ENCODE peak calls at places on chromosome 13, in nine cellular contexts. T, S, V, E, R, U, N, L and Y are unnamed samples.

GRCh38 chr13:25375727-25376358 is 4.1 kb downstream of the ATP8A2 start:
- ATAC-seq in S (peak), E (no peak), T (no peak), V (no peak), U (peak), R (peak), L (no peak), N (peak), Y (no peak)

GRCh38 chr13:43484432-43485225 is 302.1 kb downstream of the ENOX1 start:
- ATAC-seq in L (peak), U (no peak), E (peak), V (no peak), S (peak), T (no peak), R (no peak), N (no peak), Y (no peak)

GRCh38 chr13:98311200-98311548 is 134.1 kb upstream of the RNF113B start:
- ATAC-seq in V (no peak), T (no peak), U (no peak), L (no peak), S (no peak), R (no peak), E (no peak), N (peak), Y (no peak)

GRCh38 chr13:41655997-41656396 is 198.6 kb downstream of the RGCC start:
- ATAC-seq in E (no peak), V (no peak), N (no peak), L (no peak), T (no peak), S (no peak), U (no peak), R (no peak), Y (no peak)

GRCh38 chr13:104869501-104869900 is 1666.0 kb downstream of the EFNB2 start:
- ATAC-seq in T (no peak), S (no peak), E (no peak), N (no peak), V (no peak), L (no peak), R (no peak), U (no peak), Y (no peak)

GRCh38 chr13:113802761-113803160 is 43.7 kb downstream of the TMEM255B start:
- ATAC-seq in S (no peak), L (no peak), E (no peak), N (no peak), T (no peak), U (no peak), R (no peak), V (peak), Y (no peak)

GRCh38 chr13:41244555-41244954 is 18.8 kb downstream of the MTRF1 start:
- ATAC-seq in S (no peak), R (no peak), V (no peak), E (peak), L (no peak), N (no peak), U (peak), T (no peak), Y (no peak)

GRCh38 chr13:46544208-46544607 is 8.8 kb upstream of the LRCH1 start:
- ATAC-seq in L (no peak), U (no peak), T (no peak), R (no peak), E (no peak), N (no peak), V (no peak), S (no peak), Y (no peak)

GRCh38 chr13:21676611-21677021 is 5.7 kb downstream of the FGF9 start:
- ATAC-seq in E (no peak), V (no peak), U (no peak), R (no peak), S (no peak), T (no peak), N (peak), L (peak), Y (no peak)

GRCh38 chr13:106540613-106541012 is 5.2 kb upstream of the EFNB2 start:
- ATAC-seq in L (no peak), R (no peak), N (no peak), V (no peak), E (no peak), T (no peak), U (no peak), S (no peak), Y (no peak)

GRCh38 chr13:39394811-39395685 is 207.9 kb downstream of the LHFPL6 start:
- ATAC-seq in T (no peak), E (no peak), U (peak), L (peak), N (no peak), R (no peak), S (peak), V (no peak), Y (peak)

DNA sequence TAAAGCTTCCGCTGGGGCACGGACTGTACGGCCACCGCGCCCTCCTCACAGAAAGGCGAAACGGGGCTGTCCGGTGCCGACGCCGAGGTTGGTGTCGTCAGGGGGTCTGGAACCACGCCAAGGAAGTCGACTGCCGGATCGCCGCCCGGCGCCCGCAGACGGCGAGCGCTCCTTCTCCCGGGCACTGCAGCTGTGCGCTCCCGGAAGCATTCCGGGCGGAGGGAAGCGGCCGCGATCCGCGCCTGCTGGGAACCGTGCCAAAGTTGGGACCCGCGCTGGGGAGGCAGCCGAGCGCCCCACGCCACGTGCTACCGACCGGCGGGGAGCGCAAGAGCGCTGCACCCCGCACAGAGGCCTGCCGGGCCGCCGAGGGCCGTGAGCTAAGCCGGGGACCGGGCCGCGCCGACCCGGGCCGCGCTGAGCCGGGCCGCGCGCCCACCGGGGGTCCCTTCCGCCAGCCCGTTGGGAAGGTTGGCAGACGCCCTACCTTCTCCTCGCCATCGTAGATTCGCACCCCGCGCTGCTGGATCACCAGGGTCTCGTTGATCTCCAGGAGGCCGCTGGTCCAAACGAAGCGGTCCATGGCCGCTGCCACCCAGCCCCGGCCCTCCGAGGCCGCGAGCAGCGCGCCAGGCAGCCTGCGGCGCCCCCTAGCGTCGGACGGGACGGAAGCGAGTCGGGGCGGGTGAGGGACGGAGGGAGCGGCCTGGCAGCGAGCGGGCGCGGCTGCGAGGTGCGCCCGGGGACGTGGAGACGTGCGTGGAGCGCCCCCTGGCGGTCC is at the start of gene VPS36:
- ATAC-seq in S (peak), L (peak), E (peak), U (peak), V (peak), R (peak), N (peak), T (peak), Y (peak)
- TF ChIP-seq POLR2A in S (peak), L (peak), E (peak), U (peak), V (peak), R (no peak), N (no peak), T (peak), Y (peak)

DNA sequence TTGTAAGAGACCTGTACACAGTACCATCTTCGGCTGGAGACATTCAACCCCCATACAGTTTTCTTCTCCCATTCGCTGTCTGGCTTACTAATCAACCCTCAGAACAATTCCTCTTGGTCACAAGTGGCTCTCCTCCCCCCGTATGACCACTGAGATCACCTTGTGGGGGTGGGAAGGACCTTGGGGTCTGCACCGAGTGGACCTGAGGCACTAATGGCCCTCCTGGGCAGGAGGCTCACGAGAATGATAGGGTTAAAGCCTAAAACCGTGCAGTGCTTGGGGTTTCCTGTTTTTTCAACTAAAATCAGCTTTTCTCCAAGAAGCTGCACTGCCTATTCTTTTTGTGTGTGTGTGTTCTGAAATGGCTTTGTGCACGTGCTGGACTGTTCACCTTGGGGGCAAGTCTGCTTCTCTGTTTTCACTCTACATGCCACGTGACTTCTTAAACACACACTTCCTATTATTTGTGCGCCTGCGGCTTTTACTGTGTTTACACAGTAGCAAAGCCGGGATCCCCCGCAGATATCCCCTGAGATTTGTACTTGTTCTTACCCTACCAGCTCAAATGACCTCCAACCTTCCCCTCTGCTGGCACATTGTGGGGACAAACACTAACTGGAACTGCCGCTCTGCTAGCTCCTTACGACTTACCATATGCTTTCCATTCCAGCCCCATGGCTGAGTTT is 12.3 kb downstream of the RBM26 start:
- ATAC-seq in N (peak), T (no peak), R (no peak), L (peak), S (peak), V (peak), U (no peak), E (no peak), Y (no peak)
- TF ChIP-seq POLR2A in N (no peak), T (no peak), R (no peak), L (no peak), S (no peak), V (no peak), U (no peak), E (no peak), Y (no peak)

GRCh38 chr13:19633340-19634128 is at the start of gene MPHOSPH8:
- ATAC-seq in L (peak), N (peak), T (peak), S (peak), R (peak), E (peak), U (peak), V (peak), Y (peak)
- TF ChIP-seq POLR2A in L (peak), N (peak), T (peak), S (peak), R (no peak), E (peak), U (no peak), V (peak), Y (peak)

GRCh38 chr13:96052655-96053002 is 572 bp downstream of the UGGT2 start:
- ATAC-seq in R (peak), S (peak), N (peak), T (peak), U (peak), V (peak), E (peak), L (peak), Y (peak)

DNA sequence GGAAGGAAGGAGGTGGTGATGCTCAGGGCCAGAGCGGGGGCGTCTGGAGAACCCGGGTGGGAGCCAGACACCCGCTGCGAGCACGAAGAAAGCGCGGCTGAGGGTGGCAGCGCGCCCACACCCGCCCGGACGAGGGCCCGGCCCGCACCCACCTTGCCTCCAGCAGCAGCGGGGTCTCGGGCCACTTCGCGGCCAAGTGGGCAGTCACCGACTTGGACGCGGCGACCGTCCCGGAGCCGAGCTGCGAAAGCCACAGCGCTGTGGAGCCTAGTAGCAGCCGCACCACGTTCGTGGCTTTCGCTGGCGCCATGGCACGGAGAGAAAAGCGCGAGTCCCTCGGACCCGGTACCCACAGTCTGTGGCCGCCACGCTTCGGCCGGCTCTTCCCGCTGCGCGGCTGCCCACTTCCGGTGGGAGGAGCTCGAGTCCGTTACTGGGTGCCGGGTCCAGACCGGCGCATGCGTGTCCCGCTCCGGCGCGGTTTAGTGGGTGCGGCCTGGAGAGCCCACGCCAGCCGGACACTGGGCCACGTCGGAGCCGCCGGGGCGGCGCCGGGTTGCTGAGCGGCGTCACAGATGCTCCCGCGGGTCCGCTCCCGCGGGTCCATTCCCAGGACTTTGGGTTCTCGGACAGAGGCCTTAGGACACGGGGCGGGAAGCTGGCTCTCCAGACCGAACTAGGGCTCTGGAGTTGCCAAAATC is at the start of gene UGGT2:
- ATAC-seq in V (peak), L (peak), U (peak), N (peak), T (peak), E (peak), S (peak), R (peak), Y (peak)
- TF ChIP-seq POLR2A in V (peak), L (peak), U (peak), N (peak), T (peak), E (peak), S (peak), R (peak), Y (peak)